ENCODE peak calls at places on chromosomes 16 and 17, in four cellular contexts. R is RWPE2, F is lower leg skin, V is body of pancreas. N is an unnamed sample.

GRCh38 chr17:60743812-60744211 is 66.2 kb downstream of the BCAS3 start:
- DNase-seq in R (no peak), F (no peak), V (peak; percentile 25), N (peak; percentile 15)

GRCh38 chr16:82653550-82654511 is 27.1 kb downstream of the CDH13 start:
- DNase-seq in R (no peak), F (no peak), V (no peak), N (peak; percentile 92)

GRCh38 chr17:57355090-57355859 is 99.0 kb downstream of the MSI2 start:
- DNase-seq in R (no peak), F (no peak), V (no peak), N (no peak)

GRCh38 chr17:1275962-1276736 is 3.3 kb upstream of the TRARG1 start:
- DNase-seq in R (no peak), F (peak; percentile 47), V (peak; percentile 66), N (no peak)

GRCh38 chr16:29705030-29705429 is 26.1 kb downstream of the QPRT start:
- DNase-seq in R (no peak), F (no peak), V (no peak), N (no peak)

GRCh38 chr17:82400830-82401229 is 17.3 kb upstream of the HEXD start:
- DNase-seq in R (peak; percentile 39), F (no peak), V (no peak), N (no peak)

GRCh38 chr16:54178491-54178976 is 108.1 kb downstream of the IRX3 start:
- DNase-seq in R (no peak), F (no peak), V (peak; percentile 22), N (no peak)

GRCh38 chr17:64401941-64402340 is 11.3 kb upstream of the PECAM1 start:
- DNase-seq in R (no peak), F (no peak), V (no peak), N (no peak)

GRCh38 chr17:12789075-12789975 is at the start of gene ARHGAP44:
- DNase-seq in R (peak; percentile 63), F (no peak), V (peak; percentile 68), N (peak; percentile 30)

GRCh38 chr16:81487301-81487720 is 42.7 kb downstream of the CMIP start:
- DNase-seq in R (no peak), F (no peak), V (no peak), N (no peak)

GRCh38 chr17:36144981-36145729 is 31.3 kb downstream of the TBC1D3B start:
- DNase-seq in R (no peak), F (no peak), V (no peak), N (no peak)

GRCh38 chr17:37315601-37316000 is 60.2 kb upstream of the C17orf78 start:
- DNase-seq in R (no peak), F (no peak), V (no peak), N (no peak)

GRCh38 chr16:2198283-2198682 is 1.9 kb upstream of the CASKIN1 start:
- DNase-seq in R (no peak), F (no peak), V (no peak), N (no peak)

GRCh38 chr17:9566067-9566466 is 9.6 kb downstream of the STX8 start:
- DNase-seq in R (no peak), F (no peak), V (no peak), N (no peak)

GRCh38 chr16:88426018-88426417 is 27.1 kb upstream of the ZFPM1 start:
- DNase-seq in R (no peak), F (no peak), V (no peak), N (no peak)

GRCh38 chr17:40113961-40114272 is 7.9 kb upstream of the MSL1 start:
- DNase-seq in R (no peak), F (no peak), V (no peak), N (peak; percentile 59)

GRCh38 chr16:89174055-89174827 is 2.7 kb downstream of the CDH15 start:
- DNase-seq in R (no peak), F (no peak), V (no peak), N (no peak)

GRCh38 chr17:67585077-67585602 is 132.6 kb upstream of the NOL11 start:
- DNase-seq in R (peak; percentile 7), F (no peak), V (no peak), N (no peak)

GRCh38 chr16:2527071-2527783 is 4.0 kb downstream of the CEMP1 start:
- DNase-seq in R (peak; percentile 54), F (no peak), V (no peak), N (no peak)

DNA sequence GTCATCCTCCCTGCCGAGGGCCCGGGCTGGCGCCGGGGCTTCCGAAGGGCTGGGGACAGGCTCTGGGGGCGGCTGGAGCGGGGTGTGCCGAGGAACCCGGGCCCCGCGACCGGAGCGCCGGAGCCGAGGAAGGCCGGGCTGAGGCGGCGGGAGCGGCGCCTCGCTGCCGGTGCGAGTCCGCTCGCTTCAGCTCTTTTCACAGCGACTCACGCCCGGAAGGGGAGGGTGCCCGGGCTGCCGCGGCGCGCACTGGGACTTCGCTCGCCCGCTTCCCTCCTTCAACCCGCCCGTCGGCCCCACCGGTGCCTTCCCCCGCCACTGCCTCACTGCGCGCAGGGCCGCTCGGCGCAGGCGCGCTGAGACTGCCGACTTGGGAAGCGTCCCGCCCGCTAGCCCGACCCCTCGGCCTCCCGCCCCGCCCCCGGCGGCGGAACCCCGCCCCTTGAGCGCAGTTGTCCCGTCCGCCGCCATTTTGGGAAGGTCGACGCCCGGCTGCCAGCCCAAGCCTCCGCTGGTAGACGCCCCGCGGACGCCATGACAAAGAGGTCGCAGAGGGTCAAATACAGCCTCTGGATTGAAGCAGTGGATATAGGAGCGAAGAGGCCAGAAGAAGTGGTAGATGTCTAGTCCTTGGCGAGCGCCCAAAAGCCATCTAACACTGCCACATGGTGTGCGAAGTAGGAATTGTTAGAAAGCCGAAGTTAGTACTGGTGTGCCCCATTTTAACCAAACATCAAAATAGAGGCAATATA is at the start of gene UBE2G1:
- DNase-seq in R (peak; percentile 92), F (peak; percentile 97), V (peak; percentile 99), N (peak; percentile 93)
- TF ChIP-seq CTCF in R (peak; percentile 41), F (no peak), V (no peak), N (peak; percentile 54)

GRCh38 chr17:31064707-31065106 is 30.1 kb upstream of the NF1 start:
- DNase-seq in R (no peak), F (no peak), V (no peak), N (no peak)

GRCh38 chr17:31072186-31072585 is 22.6 kb upstream of the NF1 start:
- DNase-seq in R (peak; percentile 67), F (no peak), V (no peak), N (peak; percentile 78)

GRCh38 chr17:31073411-31073810 is 21.4 kb upstream of the NF1 start:
- DNase-seq in R (no peak), F (no peak), V (no peak), N (no peak)

GRCh38 chr17:31067699-31068184 is 27.0 kb upstream of the NF1 start:
- DNase-seq in R (no peak), F (no peak), V (no peak), N (peak; percentile 79)

DNA sequence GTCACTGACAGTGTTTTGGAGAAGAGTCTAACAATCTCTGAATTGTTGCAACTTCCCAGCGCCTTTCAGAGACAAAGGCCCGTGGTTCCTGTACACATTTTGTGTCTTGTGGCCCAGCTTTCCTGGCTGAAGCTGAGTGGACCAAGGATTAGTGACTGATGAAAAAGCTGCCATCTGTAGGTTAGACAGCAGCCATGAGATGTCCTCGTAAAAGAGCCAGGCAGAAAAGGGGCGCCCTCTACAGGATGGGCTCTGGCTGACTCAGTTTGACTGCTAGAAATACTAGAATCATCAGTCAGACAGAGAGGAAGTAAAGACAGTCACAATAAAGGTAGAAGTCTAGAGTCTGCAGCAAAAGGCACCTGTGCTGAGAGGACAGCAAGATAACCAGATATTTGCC is 26.5 kb upstream of the NF1 start:
- DNase-seq in R (no peak), F (no peak), V (no peak), N (peak; percentile 47)
- TF ChIP-seq CTCF in R (peak; percentile 52), F (no peak), V (no peak), N (peak; percentile 80)

DNA sequence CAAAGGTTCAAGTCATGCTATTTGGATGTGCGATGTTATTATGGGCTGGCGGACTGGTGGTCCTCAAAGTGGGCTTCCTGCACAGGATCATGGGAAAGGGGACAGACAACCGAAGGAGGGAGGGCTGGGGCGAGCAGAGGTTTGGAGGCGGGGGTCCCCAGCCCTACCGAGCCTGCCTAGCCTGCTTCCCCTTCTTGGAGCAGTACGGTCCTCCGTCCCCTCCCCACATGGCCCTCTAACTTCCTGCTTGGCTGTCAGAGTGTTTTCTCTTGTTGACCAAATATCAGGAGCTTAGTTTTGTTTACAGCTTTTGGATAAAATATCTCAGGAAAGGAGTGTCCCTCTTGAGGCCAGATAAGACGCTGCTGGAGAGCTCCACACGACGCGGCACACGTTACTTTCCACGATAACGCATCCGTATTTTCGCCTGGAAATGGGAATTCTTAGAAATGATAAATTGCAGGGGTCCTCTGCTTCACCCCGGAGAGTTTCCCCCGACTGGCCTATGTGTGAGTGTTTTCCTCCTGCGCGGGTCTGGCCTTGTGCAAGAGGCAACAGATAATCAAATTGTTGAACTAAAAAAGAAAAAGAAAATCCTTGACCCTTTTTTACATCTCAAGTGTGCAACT is 183.0 kb downstream of the MAF start:
- DNase-seq in R (no peak), F (no peak), V (no peak), N (no peak)
- TF ChIP-seq CTCF in R (no peak), F (no peak), V (no peak), N (no peak)

GRCh38 chr16:72021043-72021442 is 12.5 kb downstream of the DHODH start:
- DNase-seq in R (no peak), F (no peak), V (no peak), N (no peak)
- TF ChIP-seq CTCF in R (no peak), F (no peak), V (no peak), N (no peak)

N was measured in HFFc6.